ENCODE peak calls at places on chromosome 6, in four cellular contexts. O is heart left ventricle, H is right atrium auricular region, J is lower lobe of right lung. X is an unnamed sample.

GRCh38 chr6:106823732-106824351 is 150.7 kb downstream of the CD24 start:
- DNase-seq in O (no peak), H (no peak), J (peak; percentile 63), X (no peak)

GRCh38 chr6:13229205-13230085 is 98.9 kb downstream of the TBC1D7 start:
- DNase-seq in O (no peak), H (no peak), J (no peak), X (no peak)

GRCh38 chr6:41256383-41256782 is 28.2 kb downstream of the TREML4 start:
- DNase-seq in O (no peak), H (no peak), J (no peak), X (no peak)

GRCh38 chr6:43011207-43011606 is 2.5 kb downstream of the MEA1 start:
- DNase-seq in O (no peak), H (no peak), J (no peak), X (no peak)

GRCh38 chr6:8130399-8130798 is 28.1 kb upstream of the EEF1E1 start:
- DNase-seq in O (no peak), H (no peak), J (no peak), X (no peak)

GRCh38 chr6:137415127-137415833 is 78.9 kb downstream of the OLIG3 start:
- DNase-seq in O (peak; percentile 51), H (peak; percentile 75), J (peak; percentile 57), X (peak; percentile 44)

GRCh38 chr6:1266686-1267056 is 45.2 kb upstream of the FOXQ1 start:
- DNase-seq in O (no peak), H (no peak), J (no peak), X (no peak)

GRCh38 chr6:32439708-32440214 is at the start of gene HLA-DRA:
- DNase-seq in O (peak; percentile 26), H (no peak), J (no peak), X (no peak)

GRCh38 chr6:16321341-16321710 is 82.9 kb downstream of the GMPR start:
- DNase-seq in O (no peak), H (no peak), J (no peak), X (no peak)

GRCh38 chr6:46243754-46244153 is 73.0 kb upstream of the ENPP5 start:
- DNase-seq in O (no peak), H (no peak), J (no peak), X (no peak)
- H3K4me1 ChIP-seq in O (peaks cover 20% of the 10 kb centered on the region), H (peaks cover 35% of the 10 kb centered on the region), J (no peaks in the 10 kb centered on the region), X (no peaks in the 10 kb centered on the region)

DNA sequence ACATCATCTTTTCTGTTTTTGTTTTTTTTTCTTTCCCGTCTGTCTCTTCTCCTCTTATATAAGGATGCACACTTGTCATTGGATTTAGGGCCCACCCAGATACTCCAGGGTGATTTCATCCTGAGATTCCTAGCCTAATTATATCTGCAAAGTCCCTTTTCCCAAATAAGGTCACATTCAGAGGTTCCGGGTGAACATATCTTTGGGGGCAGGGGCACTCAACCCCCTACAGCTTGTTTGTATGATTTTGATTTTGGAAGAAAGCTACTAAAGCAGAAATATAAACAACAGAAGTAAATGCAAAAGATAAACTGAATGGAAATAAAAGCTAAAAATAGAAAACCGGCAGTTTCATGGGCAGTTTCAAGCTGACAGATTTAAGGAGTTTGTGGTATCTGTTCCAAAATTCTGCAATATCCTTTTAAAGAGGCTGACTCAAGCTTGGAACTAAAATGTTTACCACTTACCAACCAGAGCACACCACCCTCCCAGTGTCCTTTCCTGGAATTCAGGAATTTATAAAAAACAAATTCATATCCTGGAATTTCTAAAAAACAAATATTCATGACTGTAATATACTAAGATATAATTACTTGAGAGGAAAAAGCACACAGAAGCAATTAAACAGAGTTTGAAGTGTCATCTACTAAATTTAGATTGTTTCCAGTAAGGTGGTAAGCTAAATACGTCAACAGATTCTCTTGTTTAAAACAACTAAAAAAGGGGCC is 100.0 kb upstream of the CARMIL1 start:
- DNase-seq in O (no peak), H (no peak), J (no peak), X (no peak)
- H3K4me1 ChIP-seq in O (no peaks in the 10 kb centered on the region), H (peaks cover 5% of the 10 kb centered on the region), J (peaks cover 38% of the 10 kb centered on the region), X (peaks cover 8% of the 10 kb centered on the region)

GRCh38 chr6:139600919-139601470 is 226.5 kb upstream of the CITED2 start:
- DNase-seq in O (no peak), H (no peak), J (no peak), X (no peak)
- H3K4me1 ChIP-seq in O (peaks cover 7% of the 10 kb centered on the region), H (peaks cover 13% of the 10 kb centered on the region), J (peaks cover 22% of the 10 kb centered on the region), X (peaks cover 5% of the 10 kb centered on the region)

DNA sequence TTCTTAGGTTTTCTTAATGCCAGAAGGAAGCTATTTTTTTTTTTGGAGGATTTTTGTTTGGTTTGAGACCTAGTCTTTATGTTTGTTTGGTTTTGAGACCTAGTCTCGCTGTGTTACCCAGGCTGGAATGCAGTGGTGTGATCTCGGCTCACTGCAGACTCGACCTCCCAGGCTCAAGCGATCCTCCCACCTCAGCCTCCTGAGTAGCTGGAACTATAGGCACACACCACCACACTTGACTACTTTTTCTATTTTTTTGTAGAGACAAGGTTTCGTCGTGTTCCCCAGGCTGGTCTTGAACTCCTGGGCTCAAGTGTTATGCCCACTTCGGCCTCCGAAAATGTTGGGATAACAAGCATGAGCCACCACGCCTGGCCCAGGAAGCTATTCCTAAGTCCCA is 67.8 kb upstream of the NHSL1 start:
- DNase-seq in O (no peak), H (no peak), J (no peak), X (no peak)
- H3K4me1 ChIP-seq in O (no peaks in the 10 kb centered on the region), H (peaks cover 20% of the 10 kb centered on the region), J (no peaks in the 10 kb centered on the region), X (no peaks in the 10 kb centered on the region)

GRCh38 chr6:24445704-24446103 is 43.0 kb downstream of the MRS2 start:
- DNase-seq in O (no peak), H (no peak), J (no peak), X (no peak)
- H3K4me1 ChIP-seq in O (no peaks in the 10 kb centered on the region), H (no peaks in the 10 kb centered on the region), J (no peaks in the 10 kb centered on the region), X (no peaks in the 10 kb centered on the region)

GRCh38 chr6:89410231-89411018 is 1.6 kb downstream of the RRAGD start:
- DNase-seq in O (no peak), H (no peak), J (no peak), X (no peak)
- H3K4me1 ChIP-seq in O (peaks cover 15% of the 10 kb centered on the region), H (peaks cover 49% of the 10 kb centered on the region), J (peaks cover 18% of the 10 kb centered on the region), X (peaks cover 4% of the 10 kb centered on the region)

GRCh38 chr6:142307963-142308748 is 6.3 kb downstream of the ADGRG6 start:
- DNase-seq in O (no peak), H (no peak), J (no peak), X (no peak)
- H3K4me1 ChIP-seq in O (no peaks in the 10 kb centered on the region), H (no peaks in the 10 kb centered on the region), J (peaks cover 9% of the 10 kb centered on the region), X (no peaks in the 10 kb centered on the region)

GRCh38 chr6:111423055-111423633 is 59.9 kb downstream of the REV3L start:
- DNase-seq in O (no peak), H (no peak), J (no peak), X (no peak)
- H3K4me1 ChIP-seq in O (peaks cover 6% of the 10 kb centered on the region), H (peaks cover 24% of the 10 kb centered on the region), J (peaks cover 39% of the 10 kb centered on the region), X (peaks cover 22% of the 10 kb centered on the region)

DNA sequence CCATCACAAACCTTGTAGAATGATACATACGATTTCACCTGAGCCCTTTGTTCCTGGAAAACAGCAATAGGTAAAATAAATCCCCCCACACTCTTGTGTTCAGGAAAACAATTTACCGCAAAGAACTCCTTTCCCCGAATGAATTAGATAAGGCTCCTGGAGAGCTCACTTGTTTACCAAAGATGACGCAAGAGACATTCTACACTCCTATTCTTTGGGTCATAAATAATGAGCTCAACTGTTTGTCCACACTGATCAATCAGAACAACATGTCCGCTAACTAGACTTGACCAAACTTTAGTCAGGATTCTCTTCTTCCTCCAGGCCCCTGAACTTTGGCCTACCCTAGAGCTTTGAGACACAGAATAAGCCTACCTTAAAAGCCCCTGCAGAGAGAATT is 271.9 kb upstream of the OPRM1 start:
- DNase-seq in O (no peak), H (no peak), J (no peak), X (no peak)
- H3K4me1 ChIP-seq in O (no peaks in the 10 kb centered on the region), H (no peaks in the 10 kb centered on the region), J (no peaks in the 10 kb centered on the region), X (no peaks in the 10 kb centered on the region)

X was measured in mucosa of descending colon.